ENCODE peak calls at places on chromosomes 6 and 20, in eight cellular contexts. One of them, this sample, is unnamed. For H3K9me3, the result is how much of the 10 kb centered on the place peaks cover.

GRCh38 chr20:35617397-35618031 is 1.9 kb downstream of the SPAG4 start:
- DNase-seq in BE2C: peak
- DNase-seq in adrenal gland: peak
- DNase-seq in colonic mucosa: peak
- DNase-seq in DND-41: no peak
- DNase-seq in tibial artery: peak
- DNase-seq in A549: peak
- DNase-seq in sigmoid colon: peak
- DNase-seq in this sample: peak

GRCh38 chr20:25044261-25044560 is 13.7 kb downstream of the ACSS1 start:
- DNase-seq in sigmoid colon: peak
- DNase-seq in DND-41: no peak
- DNase-seq in BE2C: no peak
- DNase-seq in tibial artery: no peak
- DNase-seq in A549: no peak
- DNase-seq in adrenal gland: no peak
- DNase-seq in colonic mucosa: no peak
- DNase-seq in this sample: no peak

GRCh38 chr6:142853244-142854180 is 91.5 kb downstream of the HIVEP2 start:
- DNase-seq in adrenal gland: no peak
- DNase-seq in sigmoid colon: no peak
- DNase-seq in colonic mucosa: no peak
- DNase-seq in DND-41: no peak
- DNase-seq in tibial artery: no peak
- DNase-seq in BE2C: no peak
- DNase-seq in A549: no peak
- DNase-seq in this sample: no peak

GRCh38 chr6:30061766-30062458 is 847 bp downstream of the POLR1H start:
- DNase-seq in colonic mucosa: peak
- DNase-seq in sigmoid colon: peak
- DNase-seq in DND-41: peak
- DNase-seq in A549: no peak
- DNase-seq in tibial artery: no peak
- DNase-seq in adrenal gland: no peak
- DNase-seq in BE2C: peak
- DNase-seq in this sample: no peak

GRCh38 chr6:139544699-139545052 is 170.2 kb upstream of the CITED2 start:
- DNase-seq in tibial artery: no peak
- DNase-seq in BE2C: no peak
- DNase-seq in A549: no peak
- DNase-seq in adrenal gland: no peak
- DNase-seq in sigmoid colon: no peak
- DNase-seq in colonic mucosa: no peak
- DNase-seq in DND-41: no peak
- DNase-seq in this sample: no peak

GRCh38 chr6:21091411-21091810 is 502.1 kb upstream of the SOX4 start:
- DNase-seq in DND-41: no peak
- DNase-seq in BE2C: no peak
- DNase-seq in A549: no peak
- DNase-seq in tibial artery: no peak
- DNase-seq in sigmoid colon: no peak
- DNase-seq in colonic mucosa: no peak
- DNase-seq in adrenal gland: no peak
- DNase-seq in this sample: no peak

GRCh38 chr6:126060400-126060799 is 74.1 kb downstream of the TRMT11 start:
- DNase-seq in BE2C: no peak
- DNase-seq in adrenal gland: no peak
- DNase-seq in DND-41: no peak
- DNase-seq in tibial artery: no peak
- DNase-seq in colonic mucosa: no peak
- DNase-seq in sigmoid colon: no peak
- DNase-seq in A549: no peak
- DNase-seq in this sample: no peak

GRCh38 chr6:36590237-36590636 is 3.9 kb upstream of the SRSF3 start:
- DNase-seq in tibial artery: no peak
- DNase-seq in sigmoid colon: no peak
- DNase-seq in adrenal gland: peak
- DNase-seq in A549: no peak
- DNase-seq in DND-41: no peak
- DNase-seq in colonic mucosa: no peak
- DNase-seq in BE2C: no peak
- DNase-seq in this sample: peak

GRCh38 chr6:8229913-8230312 is 127.6 kb upstream of the EEF1E1 start:
- DNase-seq in adrenal gland: no peak
- DNase-seq in tibial artery: no peak
- DNase-seq in sigmoid colon: no peak
- DNase-seq in A549: no peak
- DNase-seq in colonic mucosa: no peak
- DNase-seq in DND-41: no peak
- DNase-seq in BE2C: no peak
- DNase-seq in this sample: peak

GRCh38 chr6:89299451-89299850 is 15.6 kb downstream of the GABRR2 start:
- DNase-seq in adrenal gland: no peak
- DNase-seq in BE2C: no peak
- DNase-seq in sigmoid colon: no peak
- DNase-seq in DND-41: no peak
- DNase-seq in colonic mucosa: no peak
- DNase-seq in tibial artery: no peak
- DNase-seq in A549: no peak
- DNase-seq in this sample: no peak

GRCh38 chr20:32634041-32634805 is 39.5 kb downstream of the C20orf203 start:
- DNase-seq in DND-41: no peak
- DNase-seq in tibial artery: no peak
- DNase-seq in A549: no peak
- DNase-seq in adrenal gland: no peak
- DNase-seq in BE2C: no peak
- DNase-seq in colonic mucosa: no peak
- DNase-seq in sigmoid colon: no peak
- DNase-seq in this sample: no peak

GRCh38 chr6:111061493-111061892 is 25.8 kb upstream of the SLC16A10 start:
- DNase-seq in A549: no peak
- DNase-seq in sigmoid colon: no peak
- DNase-seq in adrenal gland: no peak
- DNase-seq in DND-41: no peak
- DNase-seq in tibial artery: no peak
- DNase-seq in BE2C: no peak
- DNase-seq in colonic mucosa: no peak
- DNase-seq in this sample: no peak

GRCh38 chr6:33252758-33253157 is 18.9 kb downstream of the VPS52 start:
- DNase-seq in DND-41: no peak
- DNase-seq in tibial artery: no peak
- DNase-seq in colonic mucosa: no peak
- DNase-seq in BE2C: no peak
- DNase-seq in A549: no peak
- DNase-seq in adrenal gland: no peak
- DNase-seq in sigmoid colon: no peak
- DNase-seq in this sample: no peak

GRCh38 chr6:46170357-46171289 is at the start of gene ENPP5:
- DNase-seq in sigmoid colon: peak
- DNase-seq in DND-41: no peak
- DNase-seq in A549: no peak
- DNase-seq in tibial artery: peak
- DNase-seq in BE2C: peak
- DNase-seq in colonic mucosa: peak
- DNase-seq in adrenal gland: peak
- DNase-seq in this sample: peak

GRCh38 chr6:139308936-139309603 is 17.3 kb upstream of the TXLNB start:
- DNase-seq in BE2C: no peak
- DNase-seq in adrenal gland: peak
- DNase-seq in DND-41: no peak
- DNase-seq in A549: no peak
- DNase-seq in tibial artery: peak
- DNase-seq in sigmoid colon: peak
- DNase-seq in colonic mucosa: peak
- DNase-seq in this sample: peak

GRCh38 chr20:3744806-3745685 is 12.6 kb downstream of the HSPA12B start:
- DNase-seq in sigmoid colon: peak
- DNase-seq in tibial artery: peak
- DNase-seq in colonic mucosa: peak
- DNase-seq in A549: peak
- DNase-seq in BE2C: peak
- DNase-seq in adrenal gland: peak
- DNase-seq in DND-41: peak
- DNase-seq in this sample: peak

GRCh38 chr6:110930795-110931194 is 27.7 kb upstream of the GTF3C6 start:
- DNase-seq in DND-41: no peak
- DNase-seq in A549: no peak
- DNase-seq in BE2C: no peak
- DNase-seq in tibial artery: no peak
- DNase-seq in sigmoid colon: no peak
- DNase-seq in colonic mucosa: no peak
- DNase-seq in adrenal gland: no peak
- DNase-seq in this sample: no peak

GRCh38 chr6:104404377-104404776 is 455.3 kb downstream of the HACE1 start:
- DNase-seq in adrenal gland: no peak
- DNase-seq in A549: no peak
- DNase-seq in colonic mucosa: no peak
- DNase-seq in DND-41: no peak
- DNase-seq in sigmoid colon: no peak
- DNase-seq in tibial artery: no peak
- DNase-seq in BE2C: no peak
- DNase-seq in this sample: no peak

GRCh38 chr6:56695702-56696101 is 53.0 kb upstream of the DST start:
- DNase-seq in BE2C: no peak
- DNase-seq in tibial artery: no peak
- DNase-seq in colonic mucosa: no peak
- DNase-seq in sigmoid colon: no peak
- DNase-seq in DND-41: no peak
- DNase-seq in adrenal gland: no peak
- DNase-seq in A549: no peak
- DNase-seq in this sample: no peak

GRCh38 chr6:166942393-166943168 is 13.8 kb downstream of the RNASET2 start:
- DNase-seq in BE2C: peak
- DNase-seq in tibial artery: no peak
- DNase-seq in adrenal gland: no peak
- DNase-seq in sigmoid colon: no peak
- DNase-seq in colonic mucosa: peak
- DNase-seq in DND-41: no peak
- DNase-seq in A549: no peak
- DNase-seq in this sample: no peak

GRCh38 chr6:34027445-34027936 is 118.4 kb downstream of the GRM4 start:
- DNase-seq in DND-41: peak
- DNase-seq in BE2C: peak
- DNase-seq in colonic mucosa: peak
- DNase-seq in A549: peak
- DNase-seq in sigmoid colon: no peak
- DNase-seq in tibial artery: no peak
- DNase-seq in adrenal gland: peak
- DNase-seq in this sample: peak

GRCh38 chr6:119957195-119957594 is 607.6 kb upstream of the MAN1A1 start:
- DNase-seq in sigmoid colon: no peak
- DNase-seq in A549: no peak
- DNase-seq in colonic mucosa: no peak
- DNase-seq in BE2C: no peak
- DNase-seq in adrenal gland: no peak
- DNase-seq in DND-41: no peak
- DNase-seq in tibial artery: no peak
- DNase-seq in this sample: no peak

GRCh38 chr20:63156221-63156671 is 59.7 kb downstream of the YTHDF1 start:
- DNase-seq in adrenal gland: no peak
- DNase-seq in BE2C: peak
- DNase-seq in sigmoid colon: no peak
- DNase-seq in tibial artery: no peak
- DNase-seq in colonic mucosa: no peak
- DNase-seq in A549: no peak
- DNase-seq in DND-41: no peak
- DNase-seq in this sample: no peak

GRCh38 chr20:61364147-61364546 is 112.1 kb downstream of the CDH4 start:
- DNase-seq in colonic mucosa: no peak
- DNase-seq in sigmoid colon: no peak
- DNase-seq in BE2C: no peak
- DNase-seq in tibial artery: no peak
- DNase-seq in A549: no peak
- DNase-seq in adrenal gland: no peak
- DNase-seq in DND-41: no peak
- DNase-seq in this sample: no peak

GRCh38 chr20:61360940-61361339 is 108.9 kb downstream of the CDH4 start:
- DNase-seq in BE2C: no peak
- DNase-seq in adrenal gland: no peak
- DNase-seq in DND-41: no peak
- DNase-seq in colonic mucosa: no peak
- DNase-seq in A549: no peak
- DNase-seq in tibial artery: no peak
- DNase-seq in sigmoid colon: no peak
- DNase-seq in this sample: no peak

GRCh38 chr20:61360296-61360695 is 108.2 kb downstream of the CDH4 start:
- DNase-seq in tibial artery: no peak
- DNase-seq in adrenal gland: no peak
- DNase-seq in BE2C: no peak
- DNase-seq in A549: no peak
- DNase-seq in colonic mucosa: no peak
- DNase-seq in DND-41: no peak
- DNase-seq in sigmoid colon: no peak
- DNase-seq in this sample: no peak

GRCh38 chr20:61359254-61359653 is 107.2 kb downstream of the CDH4 start:
- DNase-seq in DND-41: no peak
- DNase-seq in tibial artery: no peak
- DNase-seq in A549: no peak
- DNase-seq in adrenal gland: no peak
- DNase-seq in sigmoid colon: no peak
- DNase-seq in BE2C: no peak
- DNase-seq in colonic mucosa: no peak
- DNase-seq in this sample: no peak

GRCh38 chr20:61361501-61361900 is 109.4 kb downstream of the CDH4 start:
- DNase-seq in sigmoid colon: no peak
- DNase-seq in DND-41: no peak
- DNase-seq in adrenal gland: no peak
- DNase-seq in tibial artery: no peak
- DNase-seq in colonic mucosa: no peak
- DNase-seq in BE2C: no peak
- DNase-seq in A549: no peak
- DNase-seq in this sample: no peak
- H3K4me3 ChIP-seq in sigmoid colon: no peak
- H3K4me3 ChIP-seq in DND-41: no peak
- H3K4me3 ChIP-seq in adrenal gland: no peak
- H3K4me3 ChIP-seq in tibial artery: no peak
- H3K4me3 ChIP-seq in colonic mucosa: no peak
- H3K4me3 ChIP-seq in BE2C: no peak
- H3K4me3 ChIP-seq in A549: no peak
- H3K4me3 ChIP-seq in this sample: no peak

GRCh38 chr20:41395669-41396664 is 29.3 kb upstream of the EMILIN3 start:
- DNase-seq in colonic mucosa: no peak
- DNase-seq in adrenal gland: no peak
- DNase-seq in DND-41: no peak
- DNase-seq in A549: no peak
- DNase-seq in BE2C: peak
- DNase-seq in sigmoid colon: no peak
- DNase-seq in tibial artery: no peak
- DNase-seq in this sample: no peak
- H3K9me3 ChIP-seq in colonic mucosa: under half
- H3K9me3 ChIP-seq in adrenal gland: under half
- H3K9me3 ChIP-seq in DND-41: under half
- H3K9me3 ChIP-seq in A549: under half
- H3K9me3 ChIP-seq in BE2C: under half
- H3K9me3 ChIP-seq in sigmoid colon: under half
- H3K9me3 ChIP-seq in tibial artery: under half
- H3K9me3 ChIP-seq in this sample: under half

GRCh38 chr20:53828673-53829085 is 235.0 kb upstream of the ZNF217 start:
- DNase-seq in BE2C: no peak
- DNase-seq in adrenal gland: no peak
- DNase-seq in tibial artery: peak
- DNase-seq in colonic mucosa: peak
- DNase-seq in DND-41: peak
- DNase-seq in sigmoid colon: peak
- DNase-seq in A549: peak
- DNase-seq in this sample: peak
- TF ChIP-seq CTCF in BE2C: peak
- TF ChIP-seq CTCF in adrenal gland: no peak
- TF ChIP-seq CTCF in tibial artery: no peak
- TF ChIP-seq CTCF in colonic mucosa: no peak
- TF ChIP-seq CTCF in DND-41: peak
- TF ChIP-seq CTCF in sigmoid colon: no peak
- TF ChIP-seq CTCF in A549: peak
- TF ChIP-seq CTCF in this sample: no peak

GRCh38 chr6:393391-394221 is 2.1 kb downstream of the IRF4 start:
- DNase-seq in sigmoid colon: no peak
- DNase-seq in A549: no peak
- DNase-seq in tibial artery: no peak
- DNase-seq in adrenal gland: no peak
- DNase-seq in colonic mucosa: no peak
- DNase-seq in BE2C: no peak
- DNase-seq in DND-41: no peak
- DNase-seq in this sample: no peak
- H3K4me3 ChIP-seq in sigmoid colon: peak
- H3K4me3 ChIP-seq in A549: no peak
- H3K4me3 ChIP-seq in tibial artery: peak
- H3K4me3 ChIP-seq in adrenal gland: no peak
- H3K4me3 ChIP-seq in colonic mucosa: peak
- H3K4me3 ChIP-seq in BE2C: no peak
- H3K4me3 ChIP-seq in DND-41: no peak
- H3K4me3 ChIP-seq in this sample: no peak

This sample was measured in Caco-2.